ENCODE peak calls at places on chromosomes 2 and 18, in eight cellular contexts. L is A549, S is RWPE1, V is upper lobe of left lung, E is fibroblast of villous mesenchyme, G is HFFc6, R is ovary, W is neural crest cell. Z is an unnamed sample.

GRCh38 chr18:68362907-68363306 is 352.0 kb downstream of the TMX3 start:
- DNase-seq in G (no peak), W (no peak), E (no peak), L (no peak), S (no peak), V (peak), R (no peak), Z (no peak)

GRCh38 chr2:109213646-109214417 is 84.8 kb downstream of the SH3RF3 start:
- DNase-seq in R (no peak), G (peak), S (peak), L (no peak), E (peak), W (no peak), V (no peak), Z (no peak)

GRCh38 chr2:39379643-39380524 is 57.2 kb downstream of the MAP4K3 start:
- DNase-seq in G (peak), W (no peak), E (peak), L (peak), R (no peak), S (peak), V (no peak), Z (no peak)

GRCh38 chr18:57716550-57716949 is 86.6 kb downstream of the ATP8B1 start:
- DNase-seq in L (no peak), G (no peak), W (no peak), S (no peak), E (no peak), R (no peak), V (no peak), Z (no peak)

GRCh38 chr2:23760746-23761145 is 166.2 kb downstream of the ATAD2B start:
- DNase-seq in S (peak), R (no peak), E (peak), L (peak), W (no peak), V (no peak), G (peak), Z (no peak)

GRCh38 chr2:41963661-41964525 is 83.9 kb upstream of the PKDCC start:
- DNase-seq in L (peak), E (peak), W (peak), S (no peak), V (no peak), G (no peak), R (peak), Z (peak)

GRCh38 chr18:55706893-55707292 is 118.9 kb upstream of the TCF4 start:
- DNase-seq in S (no peak), E (peak), V (no peak), L (no peak), R (no peak), W (no peak), G (peak), Z (no peak)

GRCh38 chr2:17901246-17901645 is 22.8 kb downstream of the KCNS3 start:
- DNase-seq in R (no peak), G (no peak), W (no peak), L (peak), S (peak), E (peak), V (peak), Z (no peak)

GRCh38 chr2:108101481-108101880 is 115.2 kb downstream of the SLC5A7 start:
- DNase-seq in V (no peak), E (no peak), G (no peak), L (no peak), S (no peak), W (no peak), R (no peak), Z (no peak)

GRCh38 chr2:189802396-189802912 is 18.2 kb downstream of the PMS1 start:
- DNase-seq in V (no peak), L (no peak), E (no peak), G (no peak), S (no peak), R (no peak), W (no peak), Z (no peak)

GRCh38 chr18:48949051-48949605 is 1.6 kb downstream of the SMAD7 start:
- DNase-seq in R (peak), E (peak), W (no peak), S (no peak), V (no peak), L (no peak), G (no peak), Z (no peak)

GRCh38 chr2:10305715-10306114 is 3.0 kb downstream of the HPCAL1 start:
- DNase-seq in E (peak), W (no peak), R (no peak), S (no peak), L (peak), G (no peak), V (no peak), Z (no peak)
- TF ChIP-seq CTCF in E (peak), W (peak), R (no peak), S (no peak), L (no peak), G (peak), V (peak), Z (peak)

GRCh38 chr2:179262077-179262660 is 2.5 kb downstream of the SESTD1 start:
- DNase-seq in V (no peak), W (no peak), G (no peak), E (no peak), S (no peak), R (no peak), L (no peak), Z (no peak)

GRCh38 chr2:179263460-179264237 is 983 bp downstream of the SESTD1 start:
- DNase-seq in L (peak), R (peak), E (peak), G (peak), V (peak), W (peak), S (no peak), Z (peak)

GRCh38 chr2:179260224-179260623 is 4.4 kb downstream of the SESTD1 start:
- DNase-seq in S (no peak), W (no peak), V (no peak), R (no peak), E (no peak), G (no peak), L (no peak), Z (no peak)

GRCh38 chr2:179263015-179263414 is 1.6 kb downstream of the SESTD1 start:
- DNase-seq in V (no peak), G (no peak), E (peak), R (no peak), S (no peak), L (peak), W (no peak), Z (no peak)

GRCh38 chr2:179261161-179261825 is 3.3 kb downstream of the SESTD1 start:
- DNase-seq in G (no peak), W (no peak), R (no peak), S (no peak), L (no peak), V (no peak), E (no peak), Z (no peak)
- TF ChIP-seq CTCF in G (peak), W (peak), R (no peak), S (no peak), L (no peak), V (no peak), E (no peak), Z (peak)

GRCh38 chr2:79660552-79660951 is 147.7 kb downstream of the CTNNA2 start:
- DNase-seq in L (no peak), G (peak), R (no peak), E (no peak), W (no peak), V (no peak), S (no peak), Z (no peak)
- TF ChIP-seq CTCF in L (no peak), G (peak), R (no peak), E (no peak), W (no peak), V (no peak), S (no peak), Z (no peak)

GRCh38 chr2:45010706-45011036 is 1.4 kb upstream of the SIX2 start:
- DNase-seq in R (no peak), W (no peak), G (no peak), E (no peak), L (no peak), S (no peak), V (no peak), Z (no peak)
- TF ChIP-seq CTCF in R (no peak), W (no peak), G (no peak), E (no peak), L (no peak), S (no peak), V (no peak), Z (no peak)

DNA sequence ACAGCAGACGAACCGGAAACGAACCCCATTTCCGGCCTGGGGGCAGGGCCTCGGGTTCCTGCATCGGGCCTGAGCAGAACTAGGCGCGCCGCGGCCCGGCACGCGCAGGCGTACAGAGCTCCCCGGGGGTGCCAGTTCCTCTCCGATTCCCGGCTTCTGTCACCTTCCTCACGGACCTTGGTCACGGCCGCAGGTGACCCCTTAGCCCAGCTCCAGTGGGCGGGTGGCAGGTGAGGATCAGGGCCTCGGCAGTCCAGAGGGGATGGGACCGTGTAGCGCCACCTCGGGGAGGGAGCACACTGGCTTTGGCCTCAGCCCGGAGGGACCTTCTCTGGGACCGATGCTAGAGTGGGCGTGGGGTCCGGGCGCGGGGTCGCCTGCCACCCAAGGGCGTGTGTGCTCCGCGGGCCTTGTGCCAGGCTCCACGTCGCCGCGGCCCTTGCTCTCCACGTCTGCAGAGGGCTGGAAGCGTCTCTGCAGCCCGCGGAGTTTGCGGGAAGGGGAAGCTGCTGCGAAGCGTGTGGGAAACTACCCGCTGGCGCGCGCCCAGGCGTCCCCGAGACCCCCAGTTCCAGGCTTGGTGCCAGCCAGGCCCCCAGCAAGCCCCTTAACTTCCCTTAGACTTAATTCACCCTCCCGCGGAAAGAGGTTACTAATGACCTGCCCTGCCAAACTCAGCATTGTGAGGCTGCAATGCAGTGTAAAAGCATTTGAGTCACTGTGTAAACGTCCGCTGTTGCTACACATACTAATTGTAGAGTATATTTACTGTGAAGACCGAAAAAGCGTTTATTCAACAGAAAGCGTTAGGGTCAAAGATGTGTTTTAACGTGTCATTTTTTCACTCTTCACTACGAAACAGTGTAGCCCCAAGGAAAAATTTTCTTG is at the start of gene TRAPPC12:
- DNase-seq in L (peak), W (peak), V (peak), G (peak), E (peak), S (peak), R (peak), Z (peak)
- TF ChIP-seq CTCF in L (peak), W (peak), V (peak), G (peak), E (peak), S (peak), R (no peak), Z (peak)

GRCh38 chr2:54208364-54209240 is 47.4 kb downstream of the TSPYL6 start:
- DNase-seq in V (no peak), W (no peak), E (peak), L (no peak), R (no peak), S (no peak), G (peak), Z (no peak)

GRCh38 chr2:54209379-54209778 is 46.6 kb downstream of the TSPYL6 start:
- DNase-seq in V (no peak), S (no peak), W (no peak), R (no peak), G (no peak), L (no peak), E (no peak), Z (no peak)

GRCh38 chr2:54207666-54208195 is 48.3 kb downstream of the TSPYL6 start:
- DNase-seq in L (no peak), S (no peak), R (no peak), G (no peak), V (no peak), W (no peak), E (peak), Z (no peak)

GRCh38 chr2:54204476-54204875 is 51.6 kb downstream of the TSPYL6 start:
- DNase-seq in L (no peak), S (no peak), V (no peak), E (no peak), G (no peak), W (no peak), R (no peak), Z (no peak)

GRCh38 chr2:54206596-54206995 is 49.4 kb downstream of the TSPYL6 start:
- DNase-seq in G (peak), S (peak), R (no peak), W (no peak), L (peak), V (no peak), E (peak), Z (no peak)
- TF ChIP-seq CTCF in G (peak), S (no peak), R (peak), W (peak), L (peak), V (peak), E (peak), Z (peak)

DNA sequence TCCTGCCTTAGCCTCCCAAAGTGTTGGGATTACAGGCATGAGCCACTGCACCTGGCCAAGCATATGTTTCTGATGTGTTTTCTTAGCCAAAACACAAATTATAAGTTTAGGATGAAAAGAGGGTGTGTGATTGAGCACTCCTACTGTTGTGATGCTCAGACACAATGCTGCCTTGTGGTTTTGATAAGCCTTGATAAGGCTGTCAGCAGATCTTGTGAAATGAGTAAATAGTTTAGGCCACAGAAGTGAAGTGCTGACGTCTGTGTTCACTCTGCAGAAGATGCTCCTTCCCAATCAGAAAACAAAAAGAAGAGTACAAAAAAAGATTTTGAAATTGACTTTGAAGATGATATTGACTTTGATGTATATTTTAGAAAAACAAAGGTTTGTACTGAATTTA is 24.3 kb downstream of the NCAPH start:
- DNase-seq in W (no peak), L (no peak), G (no peak), V (no peak), S (no peak), E (peak), R (no peak), Z (no peak)
- TF ChIP-seq CTCF in W (no peak), L (no peak), G (no peak), V (no peak), S (no peak), E (no peak), R (no peak), Z (no peak)